ENCODE peak calls at places on chromosomes 2 and 18, in four cellular contexts. J, C, F and Z are unnamed samples.
A peak's percentile ranks its signal among the peaks of the same experiment; 100 is the strongest.

GRCh38 chr18:62587689-62588088 is 64.9 kb downstream of the ZCCHC2 start:
- DNase-seq in F (no peak), C (no peak), J (no peak), Z (no peak)

GRCh38 chr2:74871414-74871813 is 37.5 kb downstream of the HK2 start:
- DNase-seq in F (no peak), C (no peak), J (no peak), Z (no peak)

GRCh38 chr18:9419956-9420631 is 55.2 kb upstream of the RALBP1 start:
- DNase-seq in F (no peak), J (peak; percentile 33), C (no peak), Z (no peak)

GRCh38 chr18:13112982-13113381 is 105.6 kb upstream of the LDLRAD4 start:
- DNase-seq in F (peak; percentile 63), J (peak; percentile 51), C (peak; percentile 88), Z (no peak)

GRCh38 chr2:225002656-225003045 is 39.6 kb downstream of the DOCK10 start:
- DNase-seq in C (no peak), F (no peak), J (no peak), Z (no peak)

GRCh38 chr2:20113986-20114938 is 62.8 kb upstream of the LAPTM4A start:
- DNase-seq in F (no peak), C (no peak), J (no peak), Z (peak; percentile 57)

GRCh38 chr2:181264436-181264835 is 192.8 kb upstream of the ITGA4 start:
- DNase-seq in F (no peak), C (no peak), J (no peak), Z (no peak)

GRCh38 chr2:207337234-207338219 is 171.8 kb upstream of the KLF7 start:
- DNase-seq in F (no peak), C (no peak), J (peak; percentile 63), Z (no peak)

GRCh38 chr2:70088508-70089219 is 1.4 kb downstream of the PCBP1 start:
- DNase-seq in F (no peak), J (peak; percentile 6), C (no peak), Z (no peak)

GRCh38 chr18:70322385-70322784 is 33.5 kb downstream of the SOCS6 start:
- DNase-seq in F (no peak), C (no peak), J (no peak), Z (no peak)

GRCh38 chr2:25615395-25615794 is 58.0 kb downstream of the DTNB start:
- DNase-seq in J (no peak), C (no peak), F (no peak), Z (no peak)

GRCh38 chr18:58345064-58345463 is 283.8 kb downstream of the ALPK2 start:
- DNase-seq in J (no peak), C (no peak), F (no peak), Z (no peak)

GRCh38 chr2:181268174-181268867 is 188.9 kb upstream of the ITGA4 start:
- DNase-seq in J (no peak), F (no peak), C (no peak), Z (no peak)

GRCh38 chr18:23306842-23307241 is 146.2 kb upstream of the RIOK3 start:
- DNase-seq in J (no peak), F (no peak), C (no peak), Z (no peak)

GRCh38 chr18:8140841-8141501 is 468.3 kb upstream of the RAB12 start:
- DNase-seq in F (no peak), J (peak; percentile 82), C (no peak), Z (peak; percentile 49)

GRCh38 chr18:54296017-54296416 is 26.7 kb downstream of the POLI start:
- DNase-seq in J (peak; percentile 32), F (no peak), C (no peak), Z (peak; percentile 50)

GRCh38 chr2:73986085-73986680 is 1.5 kb downstream of the TET3 start:
- DNase-seq in F (no peak), C (no peak), J (no peak), Z (no peak)

GRCh38 chr2:16614314-16614860 is 51.2 kb downstream of the CYRIA start:
- DNase-seq in F (no peak), C (no peak), J (peak; percentile 55), Z (peak; percentile 19)

GRCh38 chr18:48160622-48161021 is 230.2 kb upstream of the SMAD2 start:
- DNase-seq in J (no peak), C (no peak), F (no peak), Z (no peak)

GRCh38 chr2:96344011-96344410 is 8.4 kb downstream of the NCAPH start:
- DNase-seq in F (no peak), C (no peak), J (peak; percentile 73), Z (no peak)

GRCh38 chr2:213149332-213149875 is 2.0 kb downstream of the IKZF2 start:
- DNase-seq in F (no peak), J (peak; percentile 11), C (no peak), Z (no peak)

GRCh38 chr2:102239344-102239743 is 52.5 kb downstream of the IL1RL2 start:
- DNase-seq in C (no peak), J (no peak), F (no peak), Z (no peak)
- H2BK120ac ChIP-seq in C (no peak overlapping the region), J (peak overlapping the region; percentile 79), F (no peak overlapping the region), Z (no peak overlapping the region)

DNA sequence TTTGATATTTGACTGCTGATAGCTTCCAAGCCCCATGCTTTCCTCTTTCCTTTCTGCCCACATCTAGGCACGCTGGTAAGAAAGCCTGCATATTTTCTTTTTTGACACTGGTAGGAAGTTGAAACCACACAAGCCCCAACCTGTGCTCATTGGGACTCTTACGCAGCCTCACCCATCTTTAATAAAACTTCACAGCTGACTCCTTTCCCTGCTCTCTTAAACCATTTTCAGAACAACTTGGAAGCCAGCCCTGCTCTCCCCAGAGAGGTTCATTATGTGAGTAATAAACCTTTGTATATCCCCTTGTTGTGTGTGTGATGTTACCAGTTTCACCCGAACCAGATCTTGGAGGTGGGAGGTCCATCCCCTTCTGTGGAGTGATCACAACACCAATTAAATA is 268.4 kb downstream of the GPD2 start:
- DNase-seq in F (no peak), J (no peak), C (no peak), Z (no peak)
- H4K8ac ChIP-seq in F (no peak overlapping the region), J (no peak overlapping the region), C (no peak overlapping the region), Z (no peak overlapping the region)

GRCh38 chr2:170141865-170142264 is 36.1 kb upstream of the MYO3B start:
- DNase-seq in C (no peak), F (no peak), J (no peak), Z (no peak)
- H3K14ac ChIP-seq in C (no peak overlapping the region), F (no peak overlapping the region), J (no peak overlapping the region), Z (no peak overlapping the region)

GRCh38 chr2:142975239-142975638 is 97.8 kb downstream of the KYNU start:
- DNase-seq in C (no peak), F (no peak), J (no peak), Z (no peak)
- H2BK120ac ChIP-seq in C (no peak overlapping the region), F (no peak overlapping the region), J (no peak overlapping the region), Z (peak overlapping the region; percentile 61)

GRCh38 chr2:28164280-28164801 is 228.3 kb upstream of the FOSL2 start:
- DNase-seq in F (no peak), C (no peak), J (peak; percentile 64), Z (no peak)
- H4K8ac ChIP-seq in F (no peak overlapping the region), C (no peak overlapping the region), J (no peak overlapping the region), Z (peak overlapping the region; percentile 12)

DNA sequence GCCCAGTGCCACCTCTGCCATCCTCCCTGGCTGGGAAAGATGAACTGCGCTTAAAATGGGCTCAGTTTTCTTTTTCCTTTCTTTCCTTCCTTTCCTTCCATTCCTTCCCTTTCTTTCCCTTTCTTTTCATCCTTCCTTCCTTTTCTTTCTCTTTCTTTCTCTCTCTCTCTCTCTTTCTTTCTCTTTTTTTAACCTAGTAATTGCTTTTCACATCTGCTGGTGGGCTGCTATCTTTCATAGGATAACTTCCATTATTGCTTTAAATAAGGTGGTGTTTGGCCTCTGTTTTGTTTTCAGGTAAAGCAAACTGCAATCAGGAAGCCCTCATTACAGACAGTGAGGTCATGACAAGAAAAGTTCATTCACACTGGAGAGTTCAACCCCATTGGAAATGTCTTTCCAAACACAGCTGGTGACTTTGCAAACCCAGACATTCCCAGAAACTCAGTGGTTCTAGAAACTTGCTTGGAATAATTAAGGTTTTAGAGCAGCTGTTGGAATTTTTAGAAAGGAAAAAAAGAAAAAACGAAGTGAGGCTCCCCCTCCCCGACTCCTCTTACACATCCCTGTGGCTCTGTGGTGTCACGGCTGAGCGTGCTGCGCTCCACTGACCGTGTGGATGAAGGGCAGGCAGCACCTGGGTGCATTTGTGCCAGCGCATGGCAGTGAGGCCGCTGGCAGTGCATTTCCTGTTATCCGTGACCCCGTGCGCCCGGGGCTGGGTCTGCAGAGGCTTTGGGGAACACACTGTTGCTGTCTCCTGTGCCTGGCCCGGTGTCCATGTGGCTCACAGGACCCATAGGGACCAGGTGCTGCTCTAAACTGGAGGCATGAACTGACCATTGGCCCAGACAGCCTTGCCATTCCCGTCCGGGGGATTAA is 76.9 kb downstream of the MBP start:
- DNase-seq in C (no peak), J (peak; percentile 58), F (no peak), Z (no peak)
- H3K14ac ChIP-seq in C (no peak overlapping the region), J (peak overlapping the region; percentile 84), F (no peak overlapping the region), Z (no peak overlapping the region)